ENCODE peak calls at places on chromosomes 13 and 19, in six cellular contexts. C, L, R, D, B and Q are unnamed samples.

GRCh38 chr19:19460258-19460731 is 54.8 kb downstream of the GATAD2A start:
- DNase-seq in C (no peak), L (no peak), R (no peak), D (no peak), B (no peak), Q (no peak)

GRCh38 chr13:51585696-51586095 is 1.4 kb downstream of the WDFY2 start:
- DNase-seq in C (no peak), L (no peak), R (no peak), D (peak), B (no peak), Q (no peak)

GRCh38 chr19:28217064-28217463 is 995.9 kb downstream of the UQCRFS1 start:
- DNase-seq in C (no peak), L (no peak), R (no peak), D (no peak), B (no peak), Q (no peak)

GRCh38 chr13:19838726-19839342 is 24.6 kb downstream of the ZMYM5 start:
- DNase-seq in C (no peak), L (no peak), R (peak), D (peak), B (no peak), Q (no peak)

GRCh38 chr13:34671136-34671535 is 270.9 kb upstream of the NBEA start:
- DNase-seq in C (no peak), L (no peak), R (no peak), D (peak), B (no peak), Q (no peak)

GRCh38 chr13:97844151-97844550 is 109.3 kb upstream of the IPO5 start:
- DNase-seq in C (no peak), L (no peak), R (no peak), D (no peak), B (no peak), Q (no peak)

GRCh38 chr13:43676320-43676719 is 110.5 kb downstream of the ENOX1 start:
- DNase-seq in C (no peak), L (no peak), R (no peak), D (no peak), B (no peak), Q (no peak)

GRCh38 chr13:44471686-44472085 is 98.1 kb downstream of the SERP2 start:
- DNase-seq in C (no peak), L (no peak), R (no peak), D (peak), B (no peak), Q (no peak)